ENCODE peak calls at places on chromosomes 4 and X, in four cellular contexts. N is ovary, P is endodermal cell, F is neural progenitor cell. Z is an unnamed sample.

GRCh38 chr4:30714408-30715031 is 5.6 kb upstream of the PCDH7 start:
- DNase-seq in F (peak; percentile 80), N (peak; percentile 19), P (peak; percentile 85), Z (no peak)

GRCh38 chrX:66200855-66201795 is 37.1 kb downstream of the HEPH start:
- DNase-seq in P (no peak), F (no peak), N (no peak), Z (no peak)

GRCh38 chrX:63418211-63418610 is 67.1 kb upstream of the SPIN4 start:
- DNase-seq in N (no peak), F (no peak), P (no peak), Z (no peak)

GRCh38 chr4:4541040-4541631 is 712 bp downstream of the STX18 start:
- DNase-seq in P (no peak), F (no peak), N (no peak), Z (no peak)

GRCh38 chr4:74874785-74875367 is 58.0 kb upstream of the PARM1 start:
- DNase-seq in P (peak; percentile 51), F (peak; percentile 87), N (no peak), Z (no peak)

GRCh38 chr4:1910643-1911042 is 39.5 kb downstream of the NSD2 start:
- DNase-seq in P (peak; percentile 88), F (peak; percentile 71), N (no peak), Z (no peak)

GRCh38 chr4:122874194-122874593 is 47.6 kb downstream of the FGF2 start:
- DNase-seq in N (no peak), F (no peak), P (no peak), Z (peak; percentile 17)

GRCh38 chr4:77564231-77564630 is 41.4 kb upstream of the CXCL13 start:
- DNase-seq in F (no peak), N (peak; percentile 17), P (no peak), Z (no peak)

GRCh38 chr4:177480796-177481195 is 38.6 kb upstream of the AGA start:
- DNase-seq in N (no peak), F (no peak), P (no peak), Z (no peak)

GRCh38 chr4:121977251-121978168 is 25.6 kb upstream of the TRPC3 start:
- DNase-seq in P (no peak), F (no peak), N (no peak), Z (no peak)

GRCh38 chr4:72886602-72887001 is 182.9 kb downstream of the COX18 start:
- DNase-seq in P (no peak), F (no peak), N (no peak), Z (no peak)

GRCh38 chr4:98794565-98795205 is 134.2 kb downstream of the EIF4E start:
- DNase-seq in F (no peak), N (no peak), P (peak; percentile 73), Z (peak; percentile 7)

GRCh38 chr4:102501635-102502382 is 650 bp downstream of the NFKB1 start:
- DNase-seq in F (peak; percentile 77), P (peak; percentile 89), N (peak; percentile 74), Z (peak; percentile 69)

GRCh38 chrX:4710618-4711433 is 997.4 kb upstream of the PRKX start:
- DNase-seq in P (peak; percentile 76), F (peak; percentile 28), N (no peak), Z (no peak)

GRCh38 chr4:124713213-124713592 is 671 bp upstream of the ANKRD50 start:
- DNase-seq in P (peak; percentile 85), N (peak; percentile 71), F (no peak), Z (peak; percentile 86)

GRCh38 chr4:14827111-14827510 is 175.2 kb upstream of the CPEB2 start:
- DNase-seq in F (no peak), N (no peak), P (no peak), Z (peak; percentile 57)

GRCh38 chr4:189136462-189136861 is 804.2 kb upstream of the FRG1 start:
- DNase-seq in P (no peak), N (no peak), F (no peak), Z (no peak)

GRCh38 chrX:16528620-16529019 is 121.3 kb upstream of the S100G start:
- DNase-seq in F (no peak), N (no peak), P (no peak), Z (no peak)

GRCh38 chr4:86223472-86223871 is 136.4 kb downstream of the MAPK10 start:
- DNase-seq in P (peak; percentile 90), F (peak; percentile 31), N (no peak), Z (peak; percentile 21)

GRCh38 chr4:29770627-29771026 is 949.5 kb upstream of the PCDH7 start:
- DNase-seq in N (no peak), F (no peak), P (no peak), Z (no peak)

GRCh38 chrX:13080128-13080795 is 35.8 kb upstream of the FAM9C start:
- DNase-seq in F (no peak), N (no peak), P (no peak), Z (no peak)

GRCh38 chr4:109861941-109862340 is 14.0 kb downstream of the LRIT3 start:
- DNase-seq in F (no peak), N (no peak), P (no peak), Z (no peak)

GRCh38 chr4:128354205-128354821 is 66.7 kb upstream of the PGRMC2 start:
- DNase-seq in N (no peak), F (no peak), P (no peak), Z (peak; percentile 80)

GRCh38 chr4:122617597-122618593 is 3.0 kb downstream of the IL21 start:
- DNase-seq in P (no peak), N (no peak), F (no peak), Z (no peak)

GRCh38 chrX:78140206-78140605 is 756 bp upstream of the TAF9B start:
- DNase-seq in P (no peak), N (no peak), F (no peak), Z (no peak)
- H3K4me3 ChIP-seq in P (no peak overlapping the region), N (no peak overlapping the region), F (no peak overlapping the region), Z (peak overlapping the region; percentile 76)

DNA sequence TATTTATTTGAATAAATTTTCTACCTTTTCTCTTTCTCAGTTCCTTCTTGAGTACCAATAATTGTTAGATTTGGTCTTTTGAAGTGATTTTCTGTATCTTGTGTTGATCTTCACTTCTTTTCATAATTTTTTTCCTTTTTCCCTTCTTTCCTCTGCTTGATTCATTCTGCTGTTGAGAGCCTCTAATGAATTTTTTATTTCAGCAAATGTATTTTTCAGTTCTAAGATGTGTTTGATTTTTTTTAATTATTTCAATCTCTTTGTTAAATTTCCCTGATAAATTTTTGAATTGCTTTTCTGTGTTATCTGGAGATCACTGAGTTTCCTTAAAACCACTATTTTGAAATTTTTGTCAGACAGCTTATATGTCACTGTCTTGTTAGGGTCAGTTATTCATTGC is 155.4 kb upstream of the IL15 start:
- DNase-seq in P (no peak), N (no peak), F (no peak), Z (no peak)
- H3K9me3 ChIP-seq in P (peaks cover 12% of the 10 kb centered on the region), N (no peaks in the 10 kb centered on the region), F (peaks cover 4% of the 10 kb centered on the region), Z (peaks cover 11% of the 10 kb centered on the region)

DNA sequence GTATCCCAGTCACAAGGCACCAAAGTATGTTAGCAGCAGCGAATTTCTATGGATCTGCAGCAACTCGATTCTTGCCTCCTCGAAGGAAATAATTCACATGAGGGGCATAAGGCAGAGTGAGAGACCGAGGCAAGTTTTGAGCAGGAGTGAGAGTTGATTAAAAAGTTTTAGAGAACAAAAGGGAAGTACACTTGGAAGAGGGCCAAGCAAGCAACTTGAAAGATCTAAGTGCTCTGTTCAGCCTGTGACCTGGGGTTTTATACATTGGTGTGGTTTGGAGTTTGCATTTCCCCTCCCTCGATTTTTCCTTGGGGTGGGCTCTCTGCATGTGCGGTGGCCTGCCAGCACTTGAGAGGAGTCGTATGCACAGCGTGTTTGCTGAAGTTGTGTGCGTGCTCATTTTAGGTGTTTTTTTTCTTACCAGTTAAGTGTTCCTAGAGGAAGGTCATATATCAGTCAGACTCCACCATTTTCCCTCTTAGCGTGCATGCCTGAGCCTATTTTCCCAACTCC is 356.4 kb downstream of the KLHL4 start:
- DNase-seq in N (no peak), F (no peak), P (no peak), Z (no peak)
- H3K27me3 ChIP-seq in N (no peaks in the 10 kb centered on the region), F (no peaks in the 10 kb centered on the region), P (no peaks in the 10 kb centered on the region), Z (no peaks in the 10 kb centered on the region)

GRCh38 chr4:153773236-153773690 is 13.4 kb upstream of the RNF175 start:
- DNase-seq in P (peak; percentile 80), F (peak; percentile 58), N (no peak), Z (no peak)

GRCh38 chr4:153765836-153766235 is 6.0 kb upstream of the RNF175 start:
- DNase-seq in N (no peak), F (no peak), P (no peak), Z (no peak)

GRCh38 chr4:153776601-153777000 is 12.3 kb downstream of the SFRP2 start:
- DNase-seq in N (no peak), F (no peak), P (no peak), Z (no peak)

GRCh38 chr4:153766758-153767157 is 6.9 kb upstream of the RNF175 start:
- DNase-seq in F (no peak), P (no peak), N (no peak), Z (no peak)

DNA sequence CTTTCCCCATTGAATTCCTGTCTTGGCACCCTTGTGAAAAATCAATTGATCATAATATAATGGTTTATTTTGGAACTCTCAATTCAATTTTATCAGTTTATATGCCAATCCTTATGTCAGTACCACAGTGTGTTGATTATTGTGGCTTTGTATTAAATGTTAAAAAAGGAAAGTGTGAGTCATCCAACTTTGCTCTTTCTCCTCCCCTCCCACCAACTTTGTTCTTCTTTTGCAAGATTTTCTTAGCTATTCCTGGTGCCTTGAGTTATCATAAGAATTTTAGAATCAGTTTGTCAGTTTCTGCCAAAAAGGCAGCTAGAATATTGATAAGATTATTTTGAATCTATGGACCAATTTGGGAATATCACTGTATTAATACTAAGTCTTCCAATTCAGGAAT is 11.2 kb upstream of the RNF175 start:
- DNase-seq in P (no peak), N (no peak), F (no peak), Z (no peak)
- H3K4me3 ChIP-seq in P (no peak overlapping the region), N (no peak overlapping the region), F (no peak overlapping the region), Z (no peak overlapping the region)

DNA sequence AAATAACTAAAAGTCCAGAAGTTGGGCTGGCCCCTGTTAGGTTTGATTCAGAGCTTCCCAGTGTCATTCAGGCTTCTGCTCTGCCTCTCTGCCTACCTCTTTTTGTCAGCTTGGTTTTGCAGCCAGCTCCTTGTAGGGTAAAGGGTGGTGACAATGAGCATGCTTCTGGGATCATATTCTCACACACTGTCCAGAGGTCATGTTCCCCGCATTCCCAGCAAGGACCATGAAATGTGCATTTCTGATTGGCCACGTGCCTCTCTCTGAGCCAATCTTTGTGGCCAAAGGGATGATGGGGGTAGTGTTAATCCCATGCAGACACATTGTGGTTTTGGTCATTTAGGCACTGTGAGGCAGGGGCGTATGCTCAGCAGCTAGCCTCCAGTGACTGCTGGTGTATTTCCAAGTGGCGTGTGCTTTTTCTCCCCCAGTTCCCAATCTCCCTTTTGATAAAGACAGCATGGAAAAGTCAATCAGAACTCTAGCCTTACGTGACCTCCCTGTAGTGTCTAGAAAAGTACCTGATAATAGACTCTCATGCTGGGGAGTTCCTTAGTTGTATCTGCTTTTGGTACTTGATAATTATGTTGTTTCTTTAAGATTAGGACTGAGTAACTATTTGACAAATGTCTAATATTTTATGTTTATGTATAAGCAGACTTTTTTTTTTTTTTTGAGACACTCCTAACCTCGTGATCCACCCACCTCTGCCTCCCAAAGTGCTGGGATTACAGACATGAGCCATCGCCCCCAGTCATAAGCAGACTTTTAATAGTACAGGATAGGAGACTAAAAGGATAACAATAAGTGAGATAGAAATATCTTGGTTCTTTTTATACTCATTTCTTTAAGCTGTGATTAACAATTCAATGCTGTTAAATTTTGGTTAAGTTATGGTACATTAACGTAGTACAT is 57.8 kb downstream of the KIAA0232 start:
- DNase-seq in F (peak; percentile 36), N (no peak), P (no peak), Z (no peak)
- H3K9me3 ChIP-seq in F (peaks cover 4% of the 10 kb centered on the region), N (no peaks in the 10 kb centered on the region), P (peaks cover 5% of the 10 kb centered on the region), Z (no peaks in the 10 kb centered on the region)

Z was measured in MG63.